ENCODE peak calls at places on chromosomes 3 and 15, in six cellular contexts. W is H9, X is mesenchymal stem cell, B is IMR-90, D is H1, Q is trophoblast cell. G is an unnamed sample.

GRCh38 chr3:15919971-15920370 is 122.2 kb upstream of the ANKRD28 start:
- DNase-seq in W (no peak), X (no peak), B (no peak), D (no peak), Q (no peak), G (no peak)

GRCh38 chr3:165642761-165643432 is 194.3 kb downstream of the BCHE start:
- DNase-seq in W (no peak), X (peak; percentile 97), B (peak; percentile 98), D (no peak), Q (peak; percentile 52), G (no peak)

GRCh38 chr3:185420762-185421161 is 57.8 kb downstream of the MAP3K13 start:
- DNase-seq in W (no peak), X (no peak), B (no peak), D (no peak), Q (no peak), G (no peak)

GRCh38 chr3:131402391-131403039 is 20.9 kb downstream of the NUDT16 start:
- DNase-seq in W (no peak), X (peak; percentile 17), B (peak; percentile 48), D (no peak), Q (no peak), G (no peak)

GRCh38 chr15:69044899-69045298 is 30.4 kb downstream of the NOX5 start:
- DNase-seq in W (no peak), X (peak; percentile 90), B (peak; percentile 69), D (no peak), Q (peak; percentile 90), G (no peak)

GRCh38 chr3:13524979-13525669 is 23.8 kb upstream of the FBLN2 start:
- DNase-seq in W (no peak), X (no peak), B (peak; percentile 38), D (no peak), Q (peak; percentile 21), G (no peak)

GRCh38 chr3:115855911-115856310 is 232.6 kb downstream of the GAP43 start:
- DNase-seq in W (no peak), X (peak; percentile 36), B (peak; percentile 87), D (no peak), Q (peak; percentile 3), G (no peak)

GRCh38 chr3:197256836-197257444 is 41.5 kb downstream of the DLG1 start:
- DNase-seq in W (no peak), X (peak; percentile 60), B (peak; percentile 64), D (no peak), Q (peak; percentile 33), G (no peak)

GRCh38 chr15:45892182-45892581 is 257.4 kb downstream of the SQOR start:
- DNase-seq in W (no peak), X (no peak), B (no peak), D (no peak), Q (no peak), G (no peak)

GRCh38 chr3:12017487-12017886 is 13.3 kb downstream of the SYN2 start:
- DNase-seq in W (no peak), X (no peak), B (no peak), D (no peak), Q (no peak), G (no peak)

GRCh38 chr3:6467186-6467585 is 393.7 kb upstream of the GRM7 start:
- DNase-seq in W (no peak), X (no peak), B (no peak), D (no peak), Q (no peak), G (no peak)

GRCh38 chr3:42697326-42698051 is 5.1 kb downstream of the HHATL start:
- DNase-seq in W (no peak), X (no peak), B (no peak), D (no peak), Q (no peak), G (no peak)

GRCh38 chr3:110457508-110457907 is 614.1 kb upstream of the NECTIN3 start:
- DNase-seq in W (no peak), X (no peak), B (no peak), D (no peak), Q (no peak), G (no peak)

GRCh38 chr15:89899951-89900567 is 6.3 kb upstream of the AP3S2 start:
- DNase-seq in W (no peak), X (no peak), B (no peak), D (no peak), Q (no peak), G (no peak)
- H4K91ac ChIP-seq in W (no peak overlapping the region), X (no peak overlapping the region), B (no peak overlapping the region), D (no peak overlapping the region), Q (no peak overlapping the region), G (no peak overlapping the region)

GRCh38 chr3:182364723-182365650 is 428.3 kb upstream of the ATP11B start:
- DNase-seq in W (no peak), X (peak; percentile 12), B (no peak), D (no peak), Q (no peak), G (no peak)

GRCh38 chr3:182366746-182367145 is 426.6 kb upstream of the ATP11B start:
- DNase-seq in W (no peak), X (no peak), B (no peak), D (no peak), Q (no peak), G (no peak)

GRCh38 chr3:182369861-182370260 is 423.4 kb upstream of the ATP11B start:
- DNase-seq in W (no peak), X (no peak), B (no peak), D (no peak), Q (no peak), G (no peak)

DNA sequence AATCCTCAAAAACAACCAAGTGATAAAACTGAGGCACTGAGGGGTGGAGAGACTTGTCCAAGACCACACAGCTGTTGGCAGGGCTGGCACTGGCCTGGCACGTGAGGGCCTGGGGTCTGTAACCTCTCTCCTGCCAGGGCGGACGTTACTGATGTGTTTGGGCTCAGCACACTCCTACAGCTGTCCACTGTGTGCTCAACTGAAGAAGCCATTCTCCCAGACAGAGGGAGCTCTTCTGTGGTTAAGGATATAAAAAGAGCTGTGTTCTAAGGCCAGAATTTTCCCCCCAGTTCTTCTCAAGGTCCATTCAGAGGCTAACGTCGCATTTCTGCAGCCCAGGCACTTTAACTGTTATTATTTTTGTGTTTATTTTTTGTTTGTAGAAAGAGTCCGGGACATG is 429.0 kb upstream of the ATP11B start:
- DNase-seq in W (no peak), X (no peak), B (no peak), D (no peak), Q (no peak), G (no peak)
- H3K9ac ChIP-seq in W (no peak overlapping the region), X (no peak overlapping the region), B (no peak overlapping the region), D (no peak overlapping the region), Q (no peak overlapping the region), G (no peak overlapping the region)

GRCh38 chr3:152586974-152587373 is 248.0 kb upstream of the P2RY1 start:
- DNase-seq in W (no peak), X (no peak), B (no peak), D (no peak), Q (no peak), G (no peak)
- H3K18ac ChIP-seq in W (no peak overlapping the region), X (peak overlapping the region; percentile 16), B (no peak overlapping the region), D (no peak overlapping the region), Q (no peak overlapping the region), G (no peak overlapping the region)

GRCh38 chr3:122183521-122183892 is at the start of gene CASR:
- DNase-seq in W (peak; percentile 57), X (no peak), B (no peak), D (no peak), Q (no peak), G (no peak)

GRCh38 chr3:122184591-122184929 is 1.1 kb downstream of the CASR start:
- DNase-seq in W (no peak), X (no peak), B (no peak), D (no peak), Q (no peak), G (no peak)

GRCh38 chr3:122188758-122189157 is 5.3 kb downstream of the CASR start:
- DNase-seq in W (no peak), X (no peak), B (no peak), D (no peak), Q (no peak), G (no peak)

GRCh38 chr3:122183893-122184590 is 574 bp downstream of the CASR start:
- DNase-seq in W (peak; percentile 45), X (no peak), B (no peak), D (peak; percentile 5), Q (no peak), G (no peak)

GRCh38 chr3:122186372-122186771 is 2.9 kb downstream of the CASR start:
- DNase-seq in W (no peak), X (no peak), B (no peak), D (no peak), Q (no peak), G (no peak)
- H4K91ac ChIP-seq in W (no peak overlapping the region), X (no peak overlapping the region), B (no peak overlapping the region), D (no peak overlapping the region), Q (no peak overlapping the region), G (no peak overlapping the region)

DNA sequence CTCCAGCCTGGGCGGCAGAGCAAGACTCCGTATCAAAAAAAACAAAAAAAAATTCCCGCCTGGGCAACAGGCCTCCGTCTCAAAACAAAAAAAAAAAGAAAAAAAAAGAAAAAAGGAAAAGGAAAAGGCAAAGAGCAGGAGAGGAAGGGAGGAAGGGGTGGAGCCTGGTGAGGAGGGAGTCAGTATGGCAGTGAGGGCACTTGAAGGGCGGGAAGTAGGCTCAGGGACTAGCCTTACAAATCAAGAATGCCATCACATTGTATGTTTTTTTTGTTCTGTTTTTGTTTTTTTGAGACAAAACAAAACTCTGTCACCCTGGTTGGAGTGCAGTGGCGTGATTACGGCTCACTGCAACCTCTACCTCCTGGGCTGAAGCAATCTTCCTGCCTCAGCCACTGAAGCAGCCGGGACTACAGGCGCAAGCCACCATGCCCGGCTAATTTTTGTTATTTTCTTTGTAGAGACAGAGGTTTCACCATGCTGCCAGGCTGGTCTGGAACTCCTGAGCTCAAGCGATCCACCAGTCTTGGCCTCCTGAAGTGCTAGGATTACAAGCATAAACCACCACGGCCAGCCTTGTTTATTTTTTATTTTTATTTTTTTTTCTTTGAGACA is 10.4 kb upstream of the PIK3CB start:
- DNase-seq in W (peak; percentile 63), X (no peak), B (no peak), D (no peak), Q (peak; percentile 70), G (no peak)
- H3K9ac ChIP-seq in W (peak overlapping the region; percentile 20), X (no peak overlapping the region), B (no peak overlapping the region), D (peak overlapping the region; percentile 31), Q (no peak overlapping the region), G (no peak overlapping the region)

GRCh38 chr15:43212951-43213350 is 7.9 kb downstream of the EPB42 start:
- DNase-seq in W (no peak), X (no peak), B (no peak), D (no peak), Q (no peak), G (no peak)
- H3K18ac ChIP-seq in W (no peak overlapping the region), X (no peak overlapping the region), B (no peak overlapping the region), D (no peak overlapping the region), Q (no peak overlapping the region), G (no peak overlapping the region)

G was measured in neuronal stem cell.